ENCODE peak calls at places on chromosomes 13 and 19, in seven cellular contexts. B is fibroblast of lung; C is CD8-positive, alpha-beta T cell; W is stromal cell of bone marrow; P is stimulated activated CD4-positive, alpha-beta T cell treated with anti-CD3 and anti-CD28 coated beads, TNF-alpha, amount 100 ng/mL, for 48 hours; V is NCI-H524; H is epithelial cell of proximal tubule. A is an unnamed sample.

GRCh38 chr13:104592127-104592526 is 1525.9 kb upstream of the SLC10A2 start:
- DNase-seq in C (no peak), B (peak; percentile 64), W (no peak), V (no peak), P (no peak), H (peak; percentile 89), A (no peak)

GRCh38 chr13:47463726-47464125 is 537.3 kb downstream of the SUCLA2 start:
- DNase-seq in B (peak; percentile 59), P (no peak), C (no peak), V (no peak), H (no peak), W (no peak), A (no peak)

GRCh38 chr13:63554157-63554556 is 2138.5 kb upstream of the PCDH20 start:
- DNase-seq in C (no peak), P (no peak), W (no peak), H (no peak), V (no peak), B (no peak), A (no peak)

GRCh38 chr13:113879506-113880360 is 15.9 kb upstream of the GAS6 start:
- DNase-seq in B (no peak), H (no peak), P (no peak), W (no peak), C (no peak), V (no peak), A (no peak)

GRCh38 chr19:35905178-35905727 is 2.8 kb downstream of the TYROBP start:
- DNase-seq in W (no peak), V (no peak), P (no peak), C (no peak), H (no peak), B (no peak), A (no peak)

GRCh38 chr13:113750554-113751399 is 8.2 kb upstream of the TMEM255B start:
- DNase-seq in W (no peak), P (no peak), C (no peak), H (no peak), B (no peak), V (no peak), A (no peak)

GRCh38 chr13:25177012-25177411 is 4.9 kb upstream of the AMER2 start:
- DNase-seq in H (no peak), B (no peak), P (no peak), W (no peak), C (no peak), V (no peak), A (no peak)

GRCh38 chr19:18985257-18985656 is 44.2 kb upstream of the HOMER3 start:
- DNase-seq in B (no peak), C (no peak), H (no peak), P (no peak), W (no peak), V (no peak), A (no peak)

GRCh38 chr19:42468273-42468796 is 25.6 kb upstream of the CXCL17 start:
- DNase-seq in B (peak; percentile 57), P (no peak), W (peak; percentile 92), C (no peak), V (no peak), H (no peak), A (peak; percentile 61)

GRCh38 chr13:46893820-46894533 is 2.9 kb downstream of the HTR2A start:
- DNase-seq in V (peak; percentile 3), W (no peak), H (no peak), B (peak; percentile 58), P (peak; percentile 54), C (peak; percentile 61), A (no peak)

GRCh38 chr19:45097776-45098520 is 5.0 kb downstream of the PPP1R37 start:
- DNase-seq in H (peak; percentile 93), P (no peak), W (peak; percentile 94), B (peak; percentile 92), V (no peak), C (no peak), A (peak; percentile 96)

GRCh38 chr13:79901336-79901735 is 420.4 kb downstream of the NDFIP2 start:
- DNase-seq in B (peak; percentile 57), V (peak; percentile 75), C (no peak), H (no peak), P (no peak), W (no peak), A (no peak)

GRCh38 chr19:48717059-48717395 is 2.5 kb downstream of the MAMSTR start:
- DNase-seq in B (peak; percentile 37), V (no peak), C (no peak), W (peak; percentile 32), H (no peak), P (no peak), A (no peak)

GRCh38 chr19:21586341-21587116 is 81.1 kb downstream of the ZNF429 start:
- DNase-seq in C (peak; percentile 37), B (no peak), P (no peak), V (no peak), W (no peak), H (no peak), A (no peak)

GRCh38 chr19:34118879-34119748 is 53.2 kb upstream of the LSM14A start:
- DNase-seq in C (no peak), B (no peak), V (no peak), P (no peak), H (no peak), W (no peak), A (no peak)

GRCh38 chr13:21849323-21849722 is 178.4 kb downstream of the FGF9 start:
- DNase-seq in B (peak; percentile 44), W (no peak), P (no peak), H (no peak), C (no peak), V (peak; percentile 11), A (no peak)

GRCh38 chr13:87274209-87274819 is 396.9 kb upstream of the SLITRK5 start:
- DNase-seq in W (no peak), H (peak; percentile 15), V (no peak), B (peak; percentile 71), P (peak; percentile 3), C (no peak), A (no peak)

GRCh38 chr19:49988433-49988832 is 27.5 kb upstream of the SIGLEC11 start:
- DNase-seq in V (no peak), W (no peak), C (no peak), B (peak; percentile 29), P (no peak), H (peak; percentile 10), A (no peak)

GRCh38 chr13:27379694-27380596 is 44.5 kb upstream of the GTF3A start:
- DNase-seq in H (no peak), P (peak; percentile 39), C (peak; percentile 57), V (peak; percentile 75), B (no peak), W (peak; percentile 33), A (peak; percentile 44)

GRCh38 chr13:77480071-77480470 is 55.4 kb upstream of the SCEL start:
- DNase-seq in H (no peak), V (no peak), P (no peak), W (no peak), B (peak; percentile 2), C (no peak), A (no peak)

GRCh38 chr19:29265436-29265835 is 52.5 kb upstream of the UQCRFS1 start:
- DNase-seq in P (no peak), C (no peak), B (no peak), H (no peak), V (no peak), W (no peak), A (no peak)

GRCh38 chr19:18119243-18120105 is 21.9 kb downstream of the MAST3 start:
- DNase-seq in V (no peak), W (no peak), P (no peak), C (peak; percentile 73), H (no peak), B (no peak), A (no peak)

GRCh38 chr19:8611391-8611883 is 922 bp upstream of the ADAMTS10 start:
- DNase-seq in H (no peak), W (no peak), P (no peak), B (no peak), C (no peak), V (no peak), A (no peak)

GRCh38 chr19:15379083-15379995 is at the start of gene AKAP8:
- DNase-seq in W (peak; percentile 96), C (peak; percentile 98), V (peak; percentile 97), H (peak; percentile 61), P (peak; percentile 94), B (peak; percentile 98), A (peak; percentile 95)